ENCODE peak calls at places on chromosomes 4 and X, in ten cellular contexts. H is pancreas; D is Caco-2; Y is activated gamma-delta T cell treated with anti-CD3 and anti-CD28 coated beads, Interleukin-2, amount 50 U/mL, for 16 hours; R is activated CD8-positive, alpha-beta memory T cell treated with anti-CD3 and anti-CD28 coated beads for 4 hours; T is cerebellar nuclear complex; J is CD8-positive, alpha-beta memory T cell; S is omental fat pad; N is neural crest cell; O is tibial artery. L is an unnamed sample.

GRCh38 chr4:182205293-182205692 is 37.9 kb upstream of the TENM3 start:
- DNase-seq in S (no peak), D (no peak), O (no peak), T (no peak), Y (no peak), N (no peak), R (no peak), H (no peak), J (no peak), L (no peak)

GRCh38 chr4:118322831-118323502 is 29.8 kb downstream of the PRSS12 start:
- DNase-seq in R (no peak), Y (no peak), J (no peak), N (no peak), H (no peak), S (no peak), O (no peak), D (no peak), T (no peak), L (no peak)

GRCh38 chr4:152976466-152976761 is 40.3 kb downstream of the FHDC1 start:
- DNase-seq in S (no peak), O (no peak), D (no peak), H (no peak), R (no peak), N (no peak), J (no peak), T (no peak), Y (no peak), L (no peak)

GRCh38 chrX:94676285-94676684 is 1002.3 kb downstream of the FAM133A start:
- DNase-seq in D (no peak), T (no peak), O (no peak), N (no peak), J (no peak), H (no peak), R (no peak), Y (no peak), S (no peak), L (no peak)

GRCh38 chr4:26206981-26207380 is 113.8 kb upstream of the RBPJ start:
- DNase-seq in N (no peak), R (no peak), Y (no peak), D (no peak), O (no peak), J (no peak), H (no peak), S (no peak), T (no peak), L (no peak)

GRCh38 chr4:13523591-13524503 is 20.5 kb downstream of the NKX3-2 start:
- DNase-seq in T (no peak), D (no peak), J (no peak), Y (no peak), R (no peak), S (no peak), H (no peak), O (no peak), N (no peak), L (no peak)

GRCh38 chr4:8046925-8047541 is 107.4 kb upstream of the AFAP1 start:
- DNase-seq in Y (no peak), D (no peak), S (no peak), R (peak), O (no peak), H (no peak), N (no peak), T (no peak), J (peak), L (no peak)

GRCh38 chrX:136468391-136469103 is 19.2 kb upstream of the BRS3 start:
- DNase-seq in S (no peak), H (no peak), D (no peak), Y (no peak), N (no peak), O (no peak), J (no peak), R (no peak), T (no peak), L (no peak)

GRCh38 chr4:78293348-78293747 is 236.2 kb downstream of the FRAS1 start:
- DNase-seq in D (no peak), T (no peak), H (no peak), Y (no peak), N (no peak), O (no peak), S (no peak), R (no peak), J (no peak), L (peak)

GRCh38 chr4:76301068-76301774 is 5.3 kb upstream of the STBD1 start:
- DNase-seq in S (no peak), R (no peak), H (peak), D (peak), T (no peak), O (no peak), Y (no peak), N (no peak), J (no peak), L (peak)

GRCh38 chr4:98374643-98375042 is 113.5 kb downstream of the RAP1GDS1 start:
- DNase-seq in H (no peak), Y (no peak), J (no peak), S (no peak), N (no peak), T (no peak), R (no peak), O (no peak), D (no peak), L (peak)

GRCh38 chrX:114037515-114037914 is 546.4 kb upstream of the HTR2C start:
- DNase-seq in H (no peak), Y (no peak), J (no peak), R (no peak), D (no peak), S (no peak), N (no peak), T (no peak), O (no peak), L (no peak)

GRCh38 chrX:55710701-55711100 is 6.8 kb upstream of the RRAGB start:
- DNase-seq in T (no peak), Y (no peak), N (no peak), D (no peak), S (no peak), R (no peak), O (peak), J (no peak), H (peak), L (peak)

GRCh38 chrX:1491851-1492349 is 39.2 kb upstream of the ASMTL start:
- DNase-seq in N (peak), Y (no peak), H (no peak), O (no peak), J (peak), S (no peak), T (no peak), D (peak), R (no peak), L (no peak)

GRCh38 chr4:53459548-53459947 is 82.1 kb downstream of the FIP1L1 start:
- DNase-seq in T (no peak), R (no peak), J (no peak), N (no peak), H (no peak), O (no peak), S (no peak), D (peak), Y (no peak), L (peak)

GRCh38 chr4:154727540-154727939 is 16.3 kb upstream of the LRAT start:
- DNase-seq in O (no peak), Y (no peak), R (no peak), D (no peak), S (no peak), H (no peak), N (no peak), T (no peak), J (no peak), L (no peak)

GRCh38 chrX:72280210-72280882 is 3.3 kb upstream of the RPS4X start:
- DNase-seq in S (no peak), D (no peak), N (no peak), H (no peak), J (no peak), R (no peak), Y (no peak), T (no peak), O (no peak), L (no peak)

GRCh38 chrX:118117069-118117405 is 427 bp upstream of the KLHL13 start:
- DNase-seq in H (no peak), D (no peak), R (no peak), J (no peak), N (no peak), Y (no peak), S (no peak), O (peak), T (no peak), L (no peak)

GRCh38 chr4:169437299-169438047 is 166.7 kb upstream of the SH3RF1 start:
- DNase-seq in N (no peak), T (no peak), Y (no peak), D (no peak), O (no peak), H (no peak), S (no peak), J (no peak), R (no peak), L (no peak)

GRCh38 chrX:21875013-21875412 is 19.2 kb downstream of the YY2 start:
- DNase-seq in S (no peak), O (no peak), T (no peak), Y (no peak), R (no peak), N (no peak), H (no peak), D (no peak), J (no peak), L (no peak)

GRCh38 chr4:169100656-169101055 is 90.6 kb upstream of the CBR4 start:
- DNase-seq in T (no peak), Y (no peak), D (no peak), H (no peak), N (no peak), J (no peak), O (no peak), R (no peak), S (no peak), L (no peak)

GRCh38 chr4:54961357-54961975 is 163.9 kb downstream of the KDR start:
- DNase-seq in N (no peak), H (no peak), S (no peak), Y (no peak), J (no peak), D (peak), T (no peak), O (no peak), R (no peak), L (peak)

GRCh38 chr4:153204247-153205027 is at the start of gene TRIM2:
- DNase-seq in H (peak), N (peak), D (peak), R (no peak), O (peak), S (peak), Y (no peak), J (no peak), T (no peak), L (peak)

GRCh38 chrX:23819385-23820234 is 36.6 kb downstream of the SAT1 start:
- DNase-seq in Y (no peak), T (no peak), H (no peak), R (no peak), J (no peak), N (no peak), O (no peak), S (no peak), D (no peak), L (peak)

GRCh38 chrX:10483191-10483808 is 137.1 kb downstream of the MID1 start:
- DNase-seq in J (no peak), N (no peak), O (no peak), Y (no peak), D (no peak), T (no peak), S (no peak), H (peak), R (no peak), L (no peak)

GRCh38 chr4:19999331-19999730 is 252.4 kb upstream of the SLIT2 start:
- DNase-seq in Y (no peak), N (no peak), T (peak), J (no peak), R (no peak), H (no peak), D (no peak), O (no peak), S (no peak), L (no peak)

GRCh38 chr4:163755013-163755412 is 260.5 kb downstream of the TMA16 start:
- DNase-seq in J (no peak), N (no peak), D (no peak), O (no peak), H (no peak), R (no peak), Y (no peak), S (no peak), T (no peak), L (peak)

GRCh38 chr4:2660596-2661211 is 95.4 kb downstream of the TNIP2 start:
- DNase-seq in Y (no peak), O (no peak), J (no peak), D (no peak), S (no peak), H (no peak), N (no peak), T (no peak), R (no peak), L (peak)

L was measured in iris pigment epithelial cell.